ENCODE peak calls at places on chromosome 6, in eight cellular contexts. V is ELR; H is cardiac fibroblast; W is effector memory CD8-positive, alpha-beta T cell; S is SK-MEL-5; Z is right cardiac atrium; U is endodermal cell; M is ureter. I is an unnamed sample.

GRCh38 chr6:26240981-26241770 is 123.8 kb upstream of the BTN3A2 start:
- DNase-seq in M (no peak), Z (no peak), S (no peak), H (peak), V (peak), W (peak), U (peak), I (no peak)

GRCh38 chr6:16179970-16180431 is 51.1 kb downstream of the MYLIP start:
- DNase-seq in V (no peak), S (no peak), Z (no peak), H (no peak), W (peak), U (no peak), M (no peak), I (no peak)

GRCh38 chr6:108896111-108896661 is 48.0 kb downstream of the ARMC2 start:
- DNase-seq in Z (no peak), V (peak), W (no peak), H (peak), U (no peak), M (no peak), S (no peak), I (no peak)

GRCh38 chr6:43776115-43776798 is 6.2 kb downstream of the VEGFA start:
- DNase-seq in U (no peak), H (no peak), M (no peak), V (no peak), W (no peak), S (no peak), Z (peak), I (no peak)

GRCh38 chr6:149845549-149845948 is 18.6 kb downstream of the LRP11 start:
- DNase-seq in U (no peak), S (no peak), Z (no peak), W (no peak), V (no peak), H (no peak), M (no peak), I (no peak)

GRCh38 chr6:145271086-145271485 is 464.2 kb downstream of the EPM2A start:
- DNase-seq in U (no peak), H (no peak), W (no peak), S (no peak), Z (no peak), M (no peak), V (no peak), I (no peak)

GRCh38 chr6:56156643-56157042 is 90.7 kb downstream of the COL21A1 start:
- DNase-seq in U (no peak), S (peak), V (peak), H (peak), M (no peak), W (no peak), Z (no peak), I (no peak)

GRCh38 chr6:72654101-72654618 is 32.3 kb downstream of the KCNQ5 start:
- DNase-seq in Z (no peak), M (no peak), S (no peak), H (no peak), W (no peak), U (no peak), V (no peak), I (no peak)

GRCh38 chr6:121382467-121383121 is 48.3 kb upstream of the TBC1D32 start:
- DNase-seq in U (no peak), Z (no peak), S (peak), W (no peak), V (peak), M (no peak), H (no peak), I (no peak)

GRCh38 chr6:4805553-4806307 is 29.5 kb downstream of the CDYL start:
- DNase-seq in V (peak), H (peak), S (peak), W (no peak), Z (peak), U (peak), M (no peak), I (peak)

GRCh38 chr6:168372871-168373270 is 53.3 kb upstream of the DACT2 start:
- DNase-seq in V (no peak), W (no peak), H (no peak), Z (no peak), S (no peak), U (no peak), M (no peak), I (no peak)

GRCh38 chr6:11586574-11586973 is 49.0 kb downstream of the TMEM170B start:
- DNase-seq in S (no peak), V (peak), Z (no peak), W (no peak), M (no peak), H (peak), U (peak), I (no peak)

GRCh38 chr6:31836036-31836675 is 8.6 kb downstream of the HSPA1B start:
- DNase-seq in W (no peak), M (no peak), Z (no peak), V (no peak), U (no peak), H (no peak), S (no peak), I (no peak)

GRCh38 chr6:130148181-130148580 is 74.6 kb downstream of the SAMD3 start:
- DNase-seq in M (no peak), W (no peak), S (peak), V (peak), Z (no peak), U (peak), H (no peak), I (no peak)

GRCh38 chr6:33995046-33995872 is 150.6 kb downstream of the GRM4 start:
- DNase-seq in H (no peak), V (no peak), S (no peak), W (no peak), U (peak), M (no peak), Z (no peak), I (no peak)

GRCh38 chr6:165218816-165219215 is 90.6 kb downstream of the C6orf118 start:
- DNase-seq in S (peak), V (no peak), M (no peak), U (no peak), H (peak), W (no peak), Z (no peak), I (no peak)

GRCh38 chr6:138089325-138089724 is 17.9 kb downstream of the PERP start:
- DNase-seq in H (no peak), S (no peak), U (no peak), V (no peak), Z (no peak), W (no peak), M (no peak), I (no peak)

GRCh38 chr6:99822741-99823512 is 171.1 kb downstream of the MCHR2 start:
- DNase-seq in Z (no peak), S (peak), U (peak), W (no peak), V (peak), M (no peak), H (peak), I (no peak)

GRCh38 chr6:17881085-17881883 is 106.2 kb downstream of the KIF13A start:
- DNase-seq in W (no peak), V (no peak), S (no peak), H (no peak), Z (peak), U (no peak), M (no peak), I (no peak)

GRCh38 chr6:57040011-57040410 is 6.5 kb upstream of the KIAA1586 start:
- DNase-seq in S (peak), U (peak), M (no peak), V (peak), Z (no peak), H (no peak), W (no peak), I (no peak)

GRCh38 chr6:134452901-134453300 is 135.0 kb upstream of the SGK1 start:
- DNase-seq in S (no peak), U (no peak), M (no peak), H (peak), Z (no peak), W (no peak), V (peak), I (no peak)

GRCh38 chr6:57038906-57039305 is 7.6 kb upstream of the KIAA1586 start:
- DNase-seq in M (no peak), Z (no peak), W (no peak), H (no peak), U (no peak), S (no peak), V (no peak), I (peak)

GRCh38 chr6:76250666-76251065 is 178.2 kb upstream of the IMPG1 start:
- DNase-seq in W (no peak), U (no peak), M (no peak), H (peak), V (no peak), S (no peak), Z (no peak), I (no peak)

GRCh38 chr6:56808871-56809359 is 146.0 kb upstream of the BEND6 start:
- DNase-seq in Z (no peak), W (no peak), M (no peak), S (no peak), U (no peak), H (peak), V (peak), I (no peak)

GRCh38 chr6:31090973-31091364 is 21.4 kb downstream of the C6orf15 start:
- DNase-seq in W (no peak), S (no peak), M (no peak), H (no peak), V (no peak), Z (no peak), U (no peak), I (no peak)

GRCh38 chr6:161031721-161032495 is 40.3 kb downstream of the MAP3K4 start:
- DNase-seq in S (no peak), M (no peak), Z (no peak), W (no peak), U (no peak), V (peak), H (peak), I (no peak)

I was measured in cerebellar nuclear complex.